ENCODE peak calls at places on chromosome 22, in six cellular contexts. R is psoas muscle, G is bronchial epithelial cell, Z is heart left ventricle, B is GM10248, X is fibroblast of the aortic adventitia. F is an unnamed sample.

GRCh38 chr22:19226428-19226827 is 47.9 kb upstream of the SLC25A1 start:
- DNase-seq in R (no peak), G (no peak), Z (no peak), B (no peak), X (no peak), F (no peak)

GRCh38 chr22:35783943-35784614 is 66.4 kb downstream of the APOL5 start:
- DNase-seq in R (no peak), G (peak), Z (no peak), B (no peak), X (no peak), F (peak)

GRCh38 chr22:36384766-36385400 is 2.9 kb downstream of the MYH9 start:
- DNase-seq in R (no peak), G (no peak), Z (no peak), B (no peak), X (peak), F (no peak)

GRCh38 chr22:44542561-44543222 is 44.7 kb upstream of the RTL6 start:
- DNase-seq in R (no peak), G (no peak), Z (no peak), B (no peak), X (no peak), F (no peak)

GRCh38 chr22:45441158-45441557 is 27.7 kb downstream of the RIBC2 start:
- DNase-seq in R (peak), G (peak), Z (peak), B (peak), X (peak), F (peak)

GRCh38 chr22:32325811-32326237 is 31.8 kb upstream of the RFPL3 start:
- DNase-seq in R (no peak), G (no peak), Z (no peak), B (no peak), X (no peak), F (no peak)

GRCh38 chr22:47561766-47562165 is 799.3 kb downstream of the TBC1D22A start:
- DNase-seq in R (no peak), G (no peak), Z (no peak), B (no peak), X (no peak), F (no peak)

GRCh38 chr22:50285568-50286229 is 15.5 kb upstream of the MAPK11 start:
- DNase-seq in R (no peak), G (no peak), Z (no peak), B (no peak), X (no peak), F (no peak)

GRCh38 chr22:45329536-45329936 is 19.8 kb downstream of the FAM118A start:
- DNase-seq in R (peak), G (no peak), Z (peak), B (no peak), X (no peak), F (no peak)

GRCh38 chr22:32119568-32120235 is 39.4 kb downstream of the C22orf42 start:
- DNase-seq in R (no peak), G (no peak), Z (no peak), B (no peak), X (no peak), F (no peak)

GRCh38 chr22:19783531-19784395 is 23.2 kb downstream of the TBX1 start:
- DNase-seq in R (peak), G (no peak), Z (no peak), B (no peak), X (no peak), F (no peak)

GRCh38 chr22:44248926-44249325 is 63.8 kb downstream of the SHISAL1 start:
- DNase-seq in R (no peak), G (no peak), Z (no peak), B (no peak), X (no peak), F (no peak)

GRCh38 chr22:45082795-45083194 is 73.0 kb upstream of the PHF21B start:
- DNase-seq in R (no peak), G (no peak), Z (no peak), B (no peak), X (peak), F (peak)

GRCh38 chr22:35418088-35418487 is 18.1 kb downstream of the MCM5 start:
- DNase-seq in R (no peak), G (peak), Z (no peak), B (no peak), X (peak), F (peak)

GRCh38 chr22:28802595-28803087 is 2.3 kb upstream of the XBP1 start:
- DNase-seq in R (no peak), G (no peak), Z (no peak), B (no peak), X (no peak), F (no peak)
- TF ChIP-seq CTCF in R (no peak), G (no peak), Z (no peak), B (no peak), X (no peak), F (no peak)

DNA sequence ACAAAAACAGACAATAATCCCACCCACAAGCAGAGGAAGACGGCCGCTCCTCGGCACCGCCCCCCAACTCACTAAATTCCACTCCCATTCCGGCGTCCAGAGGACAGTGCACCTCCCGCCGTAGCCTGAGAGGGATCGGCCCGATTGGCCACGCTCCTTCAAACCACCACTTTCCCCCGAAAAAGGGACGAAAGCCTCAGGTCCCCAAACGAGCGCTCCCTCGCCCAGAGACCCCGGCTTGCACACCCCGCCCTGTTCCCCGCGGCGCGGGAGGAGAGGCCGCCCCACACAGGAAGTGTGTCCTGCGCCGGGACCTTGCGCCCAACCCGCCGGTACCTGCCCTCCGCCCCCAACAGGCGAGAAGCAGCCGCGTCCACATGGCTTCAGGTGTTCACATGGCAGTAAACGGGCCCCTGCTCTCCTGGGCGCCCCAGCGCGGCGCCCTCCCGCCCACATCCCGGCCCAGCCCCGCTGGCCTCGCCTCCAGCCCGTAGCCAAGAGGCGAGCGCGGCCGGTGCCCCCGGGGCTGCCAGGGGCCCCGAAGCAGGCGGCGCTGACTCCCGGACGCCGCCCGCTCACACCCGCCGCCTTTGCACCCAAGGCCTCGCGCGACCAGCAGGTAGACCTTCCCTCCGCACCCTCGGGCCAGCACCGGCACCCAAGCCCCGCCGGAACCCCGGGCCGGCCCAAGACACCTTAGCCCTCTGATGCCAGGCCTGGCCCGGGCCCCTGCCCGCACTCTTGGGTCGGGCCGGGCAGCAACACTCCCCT is 861 bp downstream of the TCF20 start:
- DNase-seq in R (peak), G (peak), Z (peak), B (peak), X (no peak), F (peak)
- TF ChIP-seq CTCF in R (no peak), G (peak), Z (no peak), B (peak), X (no peak), F (peak)

DNA sequence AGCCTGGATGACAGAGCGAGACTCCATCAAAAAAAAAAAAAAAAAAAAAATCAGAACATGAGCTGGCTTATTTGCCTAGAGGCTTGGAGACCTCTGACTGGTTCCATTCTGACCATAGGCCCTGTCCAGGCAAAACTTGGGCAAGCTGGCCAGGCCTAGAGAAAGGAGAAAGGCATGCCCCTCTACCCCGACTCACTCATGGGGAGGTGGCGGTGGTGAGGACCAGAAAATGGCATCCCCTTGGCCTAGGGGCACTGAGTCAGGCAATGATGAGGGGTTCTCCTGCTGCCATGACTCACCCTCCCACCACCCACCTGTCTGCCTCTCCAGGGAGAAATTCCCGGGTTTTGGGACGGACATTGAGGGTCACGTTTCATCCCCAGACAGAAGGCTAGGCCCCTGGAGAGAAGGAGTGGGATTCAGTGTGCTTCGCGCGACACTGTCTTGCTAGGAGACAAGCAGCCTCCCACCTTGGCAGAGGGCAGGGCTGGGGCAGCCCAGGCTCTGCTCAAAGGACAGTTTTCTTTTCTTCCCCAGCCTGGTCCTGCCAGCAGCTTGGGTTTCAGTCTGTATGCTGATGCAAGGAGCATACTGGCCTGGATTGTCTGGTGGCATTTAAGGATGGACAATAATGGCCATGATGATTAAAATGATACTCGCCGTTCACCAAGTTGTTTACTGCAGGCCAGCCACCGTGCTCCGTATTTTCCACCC is 17.2 kb downstream of the TOB2 start:
- DNase-seq in R (peak), G (peak), Z (no peak), B (no peak), X (no peak), F (peak)
- TF ChIP-seq CTCF in R (no peak), G (no peak), Z (no peak), B (no peak), X (no peak), F (no peak)

GRCh38 chr22:17580461-17581031 is 17.2 kb downstream of the SLC25A18 start:
- DNase-seq in R (no peak), G (no peak), Z (no peak), B (no peak), X (no peak), F (no peak)
- TF ChIP-seq CTCF in R (no peak), G (no peak), Z (no peak), B (no peak), X (no peak), F (no peak)

DNA sequence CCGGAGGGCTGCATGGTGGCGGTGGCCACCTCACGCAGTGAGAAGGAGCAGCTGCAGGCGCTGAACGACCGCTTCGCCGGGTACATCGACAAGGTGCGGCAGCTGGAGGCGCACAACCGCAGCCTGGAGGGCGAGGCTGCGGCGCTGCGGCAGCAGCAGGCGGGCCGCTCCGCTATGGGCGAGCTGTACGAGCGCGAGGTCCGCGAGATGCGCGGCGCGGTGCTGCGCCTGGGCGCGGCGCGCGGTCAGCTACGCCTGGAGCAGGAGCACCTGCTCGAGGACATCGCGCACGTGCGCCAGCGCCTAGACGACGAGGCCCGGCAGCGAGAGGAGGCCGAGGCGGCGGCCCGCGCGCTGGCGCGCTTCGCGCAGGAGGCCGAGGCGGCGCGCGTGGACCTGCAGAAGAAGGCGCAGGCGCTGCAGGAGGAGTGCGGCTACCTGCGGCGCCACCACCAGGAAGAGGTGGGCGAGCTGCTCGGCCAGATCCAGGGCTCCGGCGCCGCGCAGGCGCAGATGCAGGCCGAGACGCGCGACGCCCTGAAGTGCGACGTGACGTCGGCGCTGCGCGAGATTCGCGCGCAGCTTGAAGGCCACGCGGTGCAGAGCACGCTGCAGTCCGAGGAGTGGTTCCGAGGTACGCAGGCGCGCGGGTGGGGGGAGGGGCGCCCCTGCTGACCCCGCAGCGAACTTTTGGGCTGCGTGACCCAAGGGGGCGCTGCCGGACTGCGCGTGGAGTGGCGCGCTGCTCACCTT is 670 bp downstream of the NEFH start:
- DNase-seq in R (no peak), G (peak), Z (no peak), B (no peak), X (peak), F (no peak)
- TF ChIP-seq CTCF in R (no peak), G (no peak), Z (no peak), B (no peak), X (no peak), F (no peak)

DNA sequence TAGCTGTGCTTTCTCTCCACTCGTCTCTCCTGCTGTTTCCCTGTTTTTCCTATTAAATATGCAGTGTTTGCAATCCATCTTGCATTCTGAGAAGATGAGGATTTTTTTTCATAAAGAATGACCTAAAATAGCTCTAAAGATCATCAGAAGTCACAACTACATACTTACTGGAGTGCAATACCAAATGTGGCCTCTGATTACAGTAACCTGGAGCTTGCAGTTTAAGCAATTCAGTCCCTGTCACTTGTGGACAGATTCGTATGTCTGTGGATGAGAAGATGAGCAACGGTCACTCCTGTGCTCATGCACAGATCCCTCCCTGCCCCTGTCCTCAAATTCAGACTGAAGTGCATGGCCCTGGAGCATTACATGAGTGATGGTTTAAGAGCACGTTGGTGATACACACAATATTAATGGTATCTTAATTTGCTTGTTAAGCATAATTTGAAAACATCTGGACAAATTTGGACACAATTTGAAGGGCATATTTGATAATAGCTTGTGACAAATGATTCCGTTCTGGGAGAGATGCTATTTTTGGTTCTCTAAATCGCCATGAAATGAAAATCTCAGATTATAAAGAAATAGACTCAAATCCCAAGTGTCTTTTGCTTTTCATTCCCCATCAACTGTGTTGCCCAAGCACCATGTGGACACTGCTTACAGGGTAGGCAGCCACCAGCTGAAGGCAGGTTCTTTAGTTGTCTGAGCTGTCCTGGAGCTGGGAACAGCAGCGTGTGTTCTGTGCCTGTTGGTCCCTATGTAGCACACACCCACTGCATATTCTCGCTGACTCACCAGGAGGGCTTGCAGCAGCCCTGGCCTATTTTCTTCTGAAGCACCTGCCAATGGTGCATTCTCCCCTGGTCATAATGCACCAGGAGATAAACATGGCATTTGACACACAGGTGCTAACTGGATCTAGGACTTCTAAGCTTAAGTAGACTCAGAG is 32.6 kb upstream of the PRAME start:
- DNase-seq in R (no peak), G (peak), Z (no peak), B (no peak), X (no peak), F (no peak)
- TF ChIP-seq CTCF in R (no peak), G (no peak), Z (no peak), B (no peak), X (peak), F (no peak)

DNA sequence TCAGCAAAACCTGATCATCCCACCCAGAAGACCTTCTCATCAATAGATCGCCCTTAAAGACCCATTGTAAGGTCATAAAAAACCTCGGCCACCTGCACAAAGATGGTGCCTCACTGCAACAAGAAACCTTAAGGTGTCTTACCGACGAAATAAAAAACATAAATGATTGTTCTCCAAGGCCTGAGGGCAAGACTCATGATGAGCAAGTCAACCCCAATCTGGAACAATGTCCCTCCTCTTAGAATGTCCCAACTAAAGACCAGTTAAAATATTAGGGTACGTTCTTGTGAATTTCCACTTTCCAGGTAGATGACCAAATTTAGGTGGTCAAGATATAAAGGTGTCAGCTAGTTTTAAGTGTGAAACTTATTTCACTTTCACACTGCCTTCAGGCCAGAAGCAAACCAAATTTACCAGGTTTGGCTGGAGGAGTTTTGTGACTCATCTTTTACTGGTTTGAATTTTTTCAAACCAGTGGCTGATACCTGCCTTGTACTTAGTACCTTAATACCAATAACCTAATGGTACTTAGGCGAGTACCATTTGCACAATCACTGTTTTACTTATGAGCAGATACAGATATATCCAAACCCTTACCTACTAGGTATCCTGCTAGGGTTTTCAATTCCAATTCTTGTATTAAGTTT is 14.9 kb downstream of the KDELR3 start:
- DNase-seq in R (no peak), G (no peak), Z (no peak), B (no peak), X (no peak), F (no peak)
- TF ChIP-seq CTCF in R (no peak), G (no peak), Z (no peak), B (no peak), X (no peak), F (no peak)

GRCh38 chr22:27308513-27308912 is 493.0 kb downstream of the MN1 start:
- DNase-seq in R (no peak), G (no peak), Z (no peak), B (no peak), X (no peak), F (no peak)

GRCh38 chr22:27310966-27311665 is 490.4 kb downstream of the MN1 start:
- DNase-seq in R (no peak), G (no peak), Z (no peak), B (no peak), X (no peak), F (no peak)

GRCh38 chr22:27311666-27312566 is 489.6 kb downstream of the MN1 start:
- DNase-seq in R (no peak), G (no peak), Z (no peak), B (no peak), X (no peak), F (no peak)

GRCh38 chr22:27307545-27308279 is 493.8 kb downstream of the MN1 start:
- DNase-seq in R (no peak), G (no peak), Z (no peak), B (no peak), X (no peak), F (no peak)

DNA sequence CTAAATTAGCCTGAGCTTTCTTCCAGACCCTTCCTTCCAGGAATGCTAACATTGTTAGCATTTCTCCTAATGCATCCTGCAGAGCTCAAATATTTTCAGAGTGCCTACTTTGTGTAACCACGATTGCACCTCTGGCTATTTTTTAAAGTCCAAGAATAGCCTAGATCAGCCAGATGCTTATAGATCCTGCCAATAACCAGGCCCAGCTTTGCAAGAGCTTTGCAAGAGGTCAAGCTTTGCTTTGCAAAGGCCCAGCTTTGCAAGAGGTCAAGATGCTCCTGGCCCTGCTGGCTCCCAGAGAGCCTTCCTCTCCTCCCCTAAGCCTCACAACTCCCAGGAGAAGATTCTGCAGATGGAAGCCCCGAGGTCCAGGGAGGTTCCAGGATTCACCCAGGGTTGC is 491.8 kb downstream of the MN1 start:
- DNase-seq in R (no peak), G (no peak), Z (no peak), B (no peak), X (peak), F (no peak)
- TF ChIP-seq CTCF in R (no peak), G (no peak), Z (no peak), B (no peak), X (no peak), F (no peak)

GRCh38 chr22:46533434-46533833 is 4.0 kb downstream of the CELSR1 start:
- DNase-seq in R (no peak), G (peak), Z (no peak), B (no peak), X (no peak), F (no peak)
- TF ChIP-seq CTCF in R (no peak), G (peak), Z (no peak), B (no peak), X (no peak), F (no peak)

GRCh38 chr22:49264696-49265095 is 563.0 kb downstream of the BRD1 start:
- DNase-seq in R (no peak), G (no peak), Z (no peak), B (no peak), X (no peak), F (no peak)
- TF ChIP-seq CTCF in R (no peak), G (no peak), Z (no peak), B (no peak), X (no peak), F (no peak)

F was measured in MCF 10A.